ENCODE peak calls at places on chromosomes 11 and 22, in six cellular contexts. Z, W, X, C, Q and Y are unnamed samples.

GRCh38 chr22:36327922-36328551 is 59.7 kb downstream of the MYH9 start:
- DNase-seq in Z (no peak), W (peak), X (no peak), C (peak), Q (no peak), Y (no peak)

GRCh38 chr11:117610045-117610444 is 187.0 kb downstream of the DSCAML1 start:
- DNase-seq in Z (no peak), W (no peak), X (no peak), C (no peak), Q (no peak), Y (no peak)

GRCh38 chr11:69810289-69811118 is 8.7 kb downstream of the FGF3 start:
- DNase-seq in Z (no peak), W (no peak), X (no peak), C (no peak), Q (no peak), Y (no peak)

GRCh38 chr22:37641251-37641949 is 1.9 kb downstream of the SH3BP1 start:
- DNase-seq in Z (no peak), W (no peak), X (no peak), C (no peak), Q (no peak), Y (no peak)

GRCh38 chr22:23113067-23113846 is 28.5 kb downstream of the RSPH14 start:
- DNase-seq in Z (no peak), W (peak), X (no peak), C (peak), Q (no peak), Y (no peak)

GRCh38 chr11:119421941-119422504 is 949 bp downstream of the THY1 start:
- DNase-seq in Z (no peak), W (peak), X (no peak), C (no peak), Q (peak), Y (peak)

GRCh38 chr11:34318111-34319037 is 39.4 kb downstream of the ABTB2 start:
- DNase-seq in Z (no peak), W (peak), X (no peak), C (no peak), Q (no peak), Y (no peak)

GRCh38 chr11:131428853-131429252 is 58.4 kb downstream of the NTM start:
- DNase-seq in Z (no peak), W (no peak), X (no peak), C (no peak), Q (no peak), Y (no peak)

GRCh38 chr11:128905345-128906184 is 14.4 kb downstream of the KCNJ5 start:
- DNase-seq in Z (peak), W (no peak), X (peak), C (no peak), Q (peak), Y (no peak)

DNA sequence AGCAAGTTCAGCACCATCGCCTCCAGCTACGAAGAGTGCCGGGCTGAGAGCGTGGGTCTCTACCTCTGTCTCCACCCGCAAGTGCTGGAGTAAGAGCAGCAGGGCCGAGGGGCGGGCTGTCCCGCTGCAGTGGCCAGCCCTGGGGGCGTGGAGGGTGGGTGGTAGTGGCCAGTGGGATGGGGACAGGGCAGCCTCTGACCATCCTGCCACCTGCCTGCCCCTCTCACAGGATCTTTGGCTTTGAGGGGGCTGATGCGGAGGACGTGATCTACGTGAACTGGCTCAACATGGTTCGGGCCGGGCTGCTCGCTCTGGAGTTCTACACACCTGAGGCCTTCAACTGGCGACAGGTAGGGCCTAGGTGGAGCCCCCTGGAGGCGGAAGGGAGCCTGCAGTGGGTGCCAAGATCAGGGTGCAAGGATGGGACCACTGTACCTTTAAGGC is 15.0 kb upstream of the BBS1 start:
- DNase-seq in Z (no peak), W (no peak), X (no peak), C (no peak), Q (no peak), Y (no peak)
- TF ChIP-seq CTCF in Z (no peak), W (peak), X (no peak), C (no peak), Q (peak), Y (peak)

DNA sequence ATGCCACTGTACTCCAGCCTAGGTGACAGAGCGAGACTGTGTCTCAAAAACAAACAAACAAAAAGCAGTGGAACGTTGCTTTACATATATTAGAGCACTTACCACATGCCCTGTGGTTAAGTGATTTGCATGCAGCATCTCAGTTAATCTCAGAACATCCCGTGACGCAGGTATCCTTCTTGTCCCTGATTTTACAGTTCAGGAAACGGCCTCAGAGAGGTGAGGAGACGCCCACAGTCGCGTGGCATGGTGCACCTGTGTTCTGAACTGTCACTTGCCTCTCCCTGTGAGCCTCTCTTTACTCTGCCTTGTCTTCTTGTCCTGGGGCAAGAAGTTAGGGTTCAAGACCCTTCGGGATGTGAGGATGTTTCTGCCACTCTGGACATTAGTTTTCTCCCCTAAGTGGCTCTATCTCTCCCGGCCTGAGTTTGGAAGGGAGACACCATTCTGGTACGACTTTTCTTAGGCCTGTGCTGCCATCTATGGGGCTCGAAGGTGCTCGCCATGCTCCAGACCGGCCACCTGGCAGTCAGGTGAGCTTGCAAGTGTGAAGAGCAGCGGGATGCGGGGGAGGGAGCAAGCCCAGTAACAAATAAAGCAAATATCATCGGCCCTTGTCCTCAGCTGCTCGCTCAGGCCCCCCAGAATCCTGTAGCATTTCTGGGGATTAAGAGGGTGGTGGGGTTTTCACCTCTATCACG is 25.6 kb downstream of the YWHAH start:
- DNase-seq in Z (peak), W (peak), X (peak), C (peak), Q (peak), Y (no peak)
- TF ChIP-seq CTCF in Z (no peak), W (peak), X (no peak), C (peak), Q (no peak), Y (peak)

GRCh38 chr11:102253018-102253775 is 64.1 kb upstream of the BIRC3 start:
- DNase-seq in Z (no peak), W (no peak), X (no peak), C (no peak), Q (no peak), Y (no peak)

GRCh38 chr11:102252339-102252891 is 64.9 kb upstream of the BIRC3 start:
- DNase-seq in Z (no peak), W (peak), X (no peak), C (no peak), Q (no peak), Y (no peak)

GRCh38 chr11:102251423-102251822 is 65.9 kb upstream of the BIRC3 start:
- DNase-seq in Z (no peak), W (no peak), X (no peak), C (no peak), Q (no peak), Y (no peak)

GRCh38 chr11:102256251-102256650 is 61.0 kb upstream of the BIRC3 start:
- DNase-seq in Z (no peak), W (peak), X (no peak), C (no peak), Q (no peak), Y (no peak)

GRCh38 chr11:102254047-102254446 is 63.2 kb upstream of the BIRC3 start:
- DNase-seq in Z (no peak), W (no peak), X (no peak), C (no peak), Q (no peak), Y (no peak)
- TF ChIP-seq CTCF in Z (no peak), W (peak), X (no peak), C (peak), Q (no peak), Y (peak)

GRCh38 chr11:63508009-63508408 is 2.1 kb downstream of the LGALS12 start:
- DNase-seq in Z (peak), W (no peak), X (no peak), C (no peak), Q (peak), Y (no peak)
- TF ChIP-seq CTCF in Z (peak), W (peak), X (no peak), C (no peak), Q (peak), Y (peak)

GRCh38 chr11:83025267-83025704 is 46.4 kb downstream of the RAB30 start:
- DNase-seq in Z (no peak), W (no peak), X (no peak), C (no peak), Q (no peak), Y (no peak)
- TF ChIP-seq CTCF in Z (no peak), W (no peak), X (no peak), C (no peak), Q (no peak), Y (no peak)

GRCh38 chr11:2612884-2613571 is 86.8 kb downstream of the KCNQ1OT1 start:
- DNase-seq in Z (no peak), W (no peak), X (no peak), C (no peak), Q (no peak), Y (no peak)
- TF ChIP-seq CTCF in Z (no peak), W (no peak), X (no peak), C (no peak), Q (no peak), Y (no peak)

GRCh38 chr11:63938481-63939350 is at the start of gene NAA40:
- DNase-seq in Z (peak), W (peak), X (peak), C (peak), Q (peak), Y (peak)
- TF ChIP-seq CTCF in Z (no peak), W (no peak), X (no peak), C (no peak), Q (no peak), Y (peak)

DNA sequence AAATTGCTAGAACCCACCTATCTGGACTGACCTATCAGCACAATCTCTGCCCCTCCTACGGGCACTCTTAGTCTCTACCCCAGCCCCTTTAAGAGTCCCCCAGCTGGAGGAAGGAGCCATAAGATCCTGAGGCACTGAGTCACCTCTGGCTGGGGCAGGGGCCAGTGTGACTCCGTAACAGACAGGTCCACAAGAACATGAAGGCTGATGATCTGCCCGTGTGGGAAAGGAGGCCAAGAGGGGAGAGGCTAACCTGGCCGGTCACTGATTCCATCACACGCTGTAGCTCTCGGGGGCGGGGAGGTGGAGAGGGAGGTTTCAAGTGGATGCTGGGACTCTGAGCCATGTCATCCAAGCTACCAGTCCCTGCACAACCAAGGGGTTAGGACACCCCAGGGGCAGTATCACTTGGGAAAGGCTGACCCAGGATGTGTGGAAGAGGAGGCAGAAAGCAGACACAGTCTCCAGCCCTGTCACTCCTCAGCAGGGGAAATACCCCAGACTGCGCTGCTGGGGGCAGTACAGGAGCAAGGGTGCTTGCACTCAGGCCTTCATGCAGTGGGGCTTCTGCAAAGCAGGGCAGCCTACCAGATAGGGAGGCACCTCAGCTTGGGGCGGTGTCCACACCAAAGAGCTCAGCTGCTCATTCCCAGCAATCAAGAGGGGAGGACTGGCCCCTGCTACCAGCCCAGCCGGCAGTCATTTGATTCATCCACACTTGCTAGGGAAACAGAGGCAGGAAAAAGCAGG is 22.3 kb downstream of the ARHGAP1 start:
- DNase-seq in Z (no peak), W (no peak), X (no peak), C (no peak), Q (no peak), Y (no peak)
- TF ChIP-seq CTCF in Z (no peak), W (no peak), X (no peak), C (no peak), Q (no peak), Y (no peak)

GRCh38 chr11:115133810-115134209 is 370.4 kb downstream of the CADM1 start:
- DNase-seq in Z (no peak), W (no peak), X (no peak), C (no peak), Q (no peak), Y (no peak)

GRCh38 chr11:115129771-115130306 is 374.4 kb downstream of the CADM1 start:
- DNase-seq in Z (no peak), W (no peak), X (no peak), C (no peak), Q (peak), Y (no peak)

GRCh38 chr11:115135936-115136335 is 368.3 kb downstream of the CADM1 start:
- DNase-seq in Z (no peak), W (no peak), X (no peak), C (no peak), Q (no peak), Y (no peak)

GRCh38 chr11:115134886-115135285 is 369.3 kb downstream of the CADM1 start:
- DNase-seq in Z (no peak), W (no peak), X (no peak), C (no peak), Q (no peak), Y (no peak)

GRCh38 chr11:115132829-115133228 is 371.4 kb downstream of the CADM1 start:
- DNase-seq in Z (no peak), W (no peak), X (no peak), C (no peak), Q (no peak), Y (no peak)
- TF ChIP-seq CTCF in Z (no peak), W (peak), X (no peak), C (peak), Q (no peak), Y (no peak)